ENCODE peak calls at places on chromosomes 12 and 14, in eight cellular contexts. One of them, this sample, is unnamed.

GRCh38 chr12:52316290-52316689 is 4.9 kb downstream of the KRT83 start:
- DNase-seq in cardiac muscle cell: no peak
- DNase-seq in GM23248: no peak
- DNase-seq in CD8-positive, alpha-beta T cell: no peak
- DNase-seq in A549: no peak
- DNase-seq in thoracic aorta: no peak
- DNase-seq in astrocyte: no peak
- DNase-seq in IMR-90: no peak
- DNase-seq in this sample: no peak

GRCh38 chr14:71271166-71271945 is 364.1 kb downstream of the PCNX1 start:
- DNase-seq in cardiac muscle cell: no peak
- DNase-seq in GM23248: no peak
- DNase-seq in CD8-positive, alpha-beta T cell: no peak
- DNase-seq in A549: no peak
- DNase-seq in thoracic aorta: no peak
- DNase-seq in astrocyte: no peak
- DNase-seq in IMR-90: no peak
- DNase-seq in this sample: no peak

GRCh38 chr12:109743076-109743910 is 29.7 kb downstream of the FAM222A start:
- DNase-seq in cardiac muscle cell: no peak
- DNase-seq in GM23248: no peak
- DNase-seq in CD8-positive, alpha-beta T cell: no peak
- DNase-seq in A549: no peak
- DNase-seq in thoracic aorta: no peak
- DNase-seq in astrocyte: no peak
- DNase-seq in IMR-90: no peak
- DNase-seq in this sample: peak; percentile 4

GRCh38 chr12:5037795-5038357 is 5.8 kb upstream of the KCNA5 start:
- DNase-seq in cardiac muscle cell: no peak
- DNase-seq in GM23248: no peak
- DNase-seq in CD8-positive, alpha-beta T cell: no peak
- DNase-seq in A549: no peak
- DNase-seq in thoracic aorta: no peak
- DNase-seq in astrocyte: no peak
- DNase-seq in IMR-90: no peak
- DNase-seq in this sample: no peak

GRCh38 chr12:30105505-30105904 is 321.8 kb upstream of the TMTC1 start:
- DNase-seq in cardiac muscle cell: no peak
- DNase-seq in GM23248: no peak
- DNase-seq in CD8-positive, alpha-beta T cell: no peak
- DNase-seq in A549: no peak
- DNase-seq in thoracic aorta: no peak
- DNase-seq in astrocyte: no peak
- DNase-seq in IMR-90: no peak
- DNase-seq in this sample: no peak

GRCh38 chr14:52551696-52552062 is 626 bp downstream of the TXNDC16 start:
- DNase-seq in cardiac muscle cell: peak; percentile 42
- DNase-seq in GM23248: peak; percentile 53
- DNase-seq in CD8-positive, alpha-beta T cell: no peak
- DNase-seq in A549: peak; percentile 30
- DNase-seq in thoracic aorta: no peak
- DNase-seq in astrocyte: peak; percentile 26
- DNase-seq in IMR-90: peak; percentile 39
- DNase-seq in this sample: no peak

GRCh38 chr14:92958373-92959188 is 35.6 kb downstream of the CHGA start:
- DNase-seq in cardiac muscle cell: no peak
- DNase-seq in GM23248: no peak
- DNase-seq in CD8-positive, alpha-beta T cell: no peak
- DNase-seq in A549: no peak
- DNase-seq in thoracic aorta: no peak
- DNase-seq in astrocyte: no peak
- DNase-seq in IMR-90: no peak
- DNase-seq in this sample: peak; percentile 7

GRCh38 chr12:60101715-60102114 is 505.9 kb downstream of the SLC16A7 start:
- DNase-seq in cardiac muscle cell: no peak
- DNase-seq in GM23248: peak; percentile 56
- DNase-seq in CD8-positive, alpha-beta T cell: no peak
- DNase-seq in A549: no peak
- DNase-seq in thoracic aorta: no peak
- DNase-seq in astrocyte: peak; percentile 64
- DNase-seq in IMR-90: peak; percentile 52
- DNase-seq in this sample: no peak

GRCh38 chr12:79618848-79619404 is 71.8 kb downstream of the PAWR start:
- DNase-seq in cardiac muscle cell: no peak
- DNase-seq in GM23248: peak; percentile 87
- DNase-seq in CD8-positive, alpha-beta T cell: no peak
- DNase-seq in A549: peak; percentile 34
- DNase-seq in thoracic aorta: no peak
- DNase-seq in astrocyte: peak; percentile 68
- DNase-seq in IMR-90: peak; percentile 75
- DNase-seq in this sample: no peak

GRCh38 chr12:55072093-55072492 is 52.3 kb downstream of the NEUROD4 start:
- DNase-seq in cardiac muscle cell: peak; percentile 20
- DNase-seq in GM23248: peak; percentile 54
- DNase-seq in CD8-positive, alpha-beta T cell: peak; percentile 69
- DNase-seq in A549: peak; percentile 62
- DNase-seq in thoracic aorta: no peak
- DNase-seq in astrocyte: no peak
- DNase-seq in IMR-90: no peak
- DNase-seq in this sample: peak; percentile 65

GRCh38 chr14:25400607-25401206 is 350.8 kb upstream of the STXBP6 start:
- DNase-seq in cardiac muscle cell: peak; percentile 72
- DNase-seq in GM23248: peak; percentile 63
- DNase-seq in CD8-positive, alpha-beta T cell: no peak
- DNase-seq in A549: peak; percentile 54
- DNase-seq in thoracic aorta: no peak
- DNase-seq in astrocyte: peak; percentile 15
- DNase-seq in IMR-90: peak; percentile 29
- DNase-seq in this sample: no peak

GRCh38 chr14:91350483-91350812 is 67.2 kb downstream of the CCDC88C start:
- DNase-seq in cardiac muscle cell: no peak
- DNase-seq in GM23248: no peak
- DNase-seq in CD8-positive, alpha-beta T cell: no peak
- DNase-seq in A549: no peak
- DNase-seq in thoracic aorta: no peak
- DNase-seq in astrocyte: no peak
- DNase-seq in IMR-90: no peak
- DNase-seq in this sample: no peak

GRCh38 chr12:3673960-3674708 is 78.8 kb downstream of the CRACR2A start:
- DNase-seq in cardiac muscle cell: no peak
- DNase-seq in GM23248: no peak
- DNase-seq in CD8-positive, alpha-beta T cell: no peak
- DNase-seq in A549: no peak
- DNase-seq in thoracic aorta: no peak
- DNase-seq in astrocyte: no peak
- DNase-seq in IMR-90: no peak
- DNase-seq in this sample: no peak

GRCh38 chr12:14403711-14404164 is 38.3 kb downstream of the ATF7IP start:
- DNase-seq in cardiac muscle cell: peak; percentile 69
- DNase-seq in GM23248: peak; percentile 77
- DNase-seq in CD8-positive, alpha-beta T cell: no peak
- DNase-seq in A549: peak; percentile 30
- DNase-seq in thoracic aorta: no peak
- DNase-seq in astrocyte: peak; percentile 86
- DNase-seq in IMR-90: peak; percentile 82
- DNase-seq in this sample: no peak

GRCh38 chr12:93108958-93109357 is 179.9 kb upstream of the EEA1 start:
- DNase-seq in cardiac muscle cell: no peak
- DNase-seq in GM23248: peak; percentile 40
- DNase-seq in CD8-positive, alpha-beta T cell: no peak
- DNase-seq in A549: no peak
- DNase-seq in thoracic aorta: no peak
- DNase-seq in astrocyte: no peak
- DNase-seq in IMR-90: peak; percentile 67
- DNase-seq in this sample: no peak

GRCh38 chr12:61282790-61283575 is 977.2 kb upstream of the USP15 start:
- DNase-seq in cardiac muscle cell: no peak
- DNase-seq in GM23248: no peak
- DNase-seq in CD8-positive, alpha-beta T cell: no peak
- DNase-seq in A549: no peak
- DNase-seq in thoracic aorta: no peak
- DNase-seq in astrocyte: peak; percentile 0
- DNase-seq in IMR-90: no peak
- DNase-seq in this sample: no peak

GRCh38 chr12:6524648-6525047 is 9.7 kb upstream of the GAPDH start:
- DNase-seq in cardiac muscle cell: no peak
- DNase-seq in GM23248: no peak
- DNase-seq in CD8-positive, alpha-beta T cell: no peak
- DNase-seq in A549: no peak
- DNase-seq in thoracic aorta: no peak
- DNase-seq in astrocyte: no peak
- DNase-seq in IMR-90: no peak
- DNase-seq in this sample: no peak

GRCh38 chr14:70635971-70636595 is 5.6 kb upstream of the TTC9 start:
- DNase-seq in cardiac muscle cell: no peak
- DNase-seq in GM23248: no peak
- DNase-seq in CD8-positive, alpha-beta T cell: no peak
- DNase-seq in A549: peak; percentile 29
- DNase-seq in thoracic aorta: no peak
- DNase-seq in astrocyte: no peak
- DNase-seq in IMR-90: no peak
- DNase-seq in this sample: no peak

GRCh38 chr14:76644875-76645518 is 116.3 kb upstream of the VASH1 start:
- DNase-seq in cardiac muscle cell: peak; percentile 68
- DNase-seq in GM23248: peak; percentile 58
- DNase-seq in CD8-positive, alpha-beta T cell: no peak
- DNase-seq in A549: peak; percentile 39
- DNase-seq in thoracic aorta: no peak
- DNase-seq in astrocyte: no peak
- DNase-seq in IMR-90: peak; percentile 12
- DNase-seq in this sample: no peak

GRCh38 chr12:127284870-127285431 is 982.0 kb upstream of the TMEM132C start:
- DNase-seq in cardiac muscle cell: no peak
- DNase-seq in GM23248: peak; percentile 98
- DNase-seq in CD8-positive, alpha-beta T cell: no peak
- DNase-seq in A549: no peak
- DNase-seq in thoracic aorta: no peak
- DNase-seq in astrocyte: peak; percentile 86
- DNase-seq in IMR-90: peak; percentile 81
- DNase-seq in this sample: peak; percentile 33

GRCh38 chr12:106956048-106956935 is 585 bp downstream of the TMEM263 start:
- DNase-seq in cardiac muscle cell: peak; percentile 86
- DNase-seq in GM23248: peak; percentile 91
- DNase-seq in CD8-positive, alpha-beta T cell: peak; percentile 41
- DNase-seq in A549: peak; percentile 90
- DNase-seq in thoracic aorta: peak; percentile 24
- DNase-seq in astrocyte: peak; percentile 90
- DNase-seq in IMR-90: peak; percentile 90
- DNase-seq in this sample: peak; percentile 78

GRCh38 chr14:78595797-78596196 is 425.6 kb downstream of the NRXN3 start:
- DNase-seq in cardiac muscle cell: no peak
- DNase-seq in GM23248: peak; percentile 21
- DNase-seq in CD8-positive, alpha-beta T cell: no peak
- DNase-seq in A549: peak; percentile 5
- DNase-seq in thoracic aorta: no peak
- DNase-seq in astrocyte: no peak
- DNase-seq in IMR-90: no peak
- DNase-seq in this sample: no peak
- H3K9me3 ChIP-seq in cardiac muscle cell: no peaks in the 10 kb centered on the region
- H3K9me3 ChIP-seq in GM23248: no peaks in the 10 kb centered on the region
- H3K9me3 ChIP-seq in CD8-positive, alpha-beta T cell: no peaks in the 10 kb centered on the region
- H3K9me3 ChIP-seq in A549: no peaks in the 10 kb centered on the region
- H3K9me3 ChIP-seq in thoracic aorta: no peaks in the 10 kb centered on the region
- H3K9me3 ChIP-seq in astrocyte: no peaks in the 10 kb centered on the region
- H3K9me3 ChIP-seq in IMR-90: peaks cover 19% of the 10 kb centered on the region
- H3K9me3 ChIP-seq in this sample: no peaks in the 10 kb centered on the region

GRCh38 chr14:99595034-99595433 is 9.0 kb downstream of the CCDC85C start:
- DNase-seq in cardiac muscle cell: no peak
- DNase-seq in GM23248: no peak
- DNase-seq in CD8-positive, alpha-beta T cell: no peak
- DNase-seq in A549: no peak
- DNase-seq in thoracic aorta: no peak
- DNase-seq in astrocyte: no peak
- DNase-seq in IMR-90: no peak
- DNase-seq in this sample: no peak
- H3K27ac ChIP-seq in cardiac muscle cell: no peak overlapping the region
- H3K27ac ChIP-seq in GM23248: no peak overlapping the region
- H3K27ac ChIP-seq in CD8-positive, alpha-beta T cell: no peak overlapping the region
- H3K27ac ChIP-seq in A549: no peak overlapping the region
- H3K27ac ChIP-seq in thoracic aorta: no peak overlapping the region
- H3K27ac ChIP-seq in astrocyte: no peak overlapping the region
- H3K27ac ChIP-seq in IMR-90: no peak overlapping the region
- H3K27ac ChIP-seq in this sample: no peak overlapping the region

DNA sequence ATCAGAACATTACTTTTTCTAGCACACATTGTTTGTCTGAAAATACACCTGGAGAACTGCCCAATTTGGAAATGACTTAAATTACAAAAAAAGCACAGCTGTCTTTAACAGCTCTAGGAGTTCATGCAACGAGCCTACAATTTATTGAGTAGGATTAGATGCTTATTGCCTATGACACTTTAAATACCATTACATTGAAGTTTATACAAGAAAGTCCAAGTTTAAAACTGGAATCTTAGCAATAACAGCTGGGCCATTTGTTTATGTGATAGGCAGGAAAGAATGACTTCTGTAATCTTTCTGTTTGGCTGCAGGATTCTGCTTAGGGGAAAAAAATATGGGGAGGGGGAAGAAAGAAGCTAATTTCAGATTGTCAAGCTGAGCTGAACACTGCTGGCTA is 385.0 kb downstream of the BMP4 start:
- DNase-seq in cardiac muscle cell: no peak
- DNase-seq in GM23248: no peak
- DNase-seq in CD8-positive, alpha-beta T cell: no peak
- DNase-seq in A549: no peak
- DNase-seq in thoracic aorta: no peak
- DNase-seq in astrocyte: no peak
- DNase-seq in IMR-90: peak; percentile 14
- DNase-seq in this sample: no peak
- H3K4me3 ChIP-seq in cardiac muscle cell: no peak overlapping the region
- H3K4me3 ChIP-seq in GM23248: no peak overlapping the region
- H3K4me3 ChIP-seq in CD8-positive, alpha-beta T cell: no peak overlapping the region
- H3K4me3 ChIP-seq in A549: no peak overlapping the region
- H3K4me3 ChIP-seq in thoracic aorta: no peak overlapping the region
- H3K4me3 ChIP-seq in astrocyte: no peak overlapping the region
- H3K4me3 ChIP-seq in IMR-90: no peak overlapping the region
- H3K4me3 ChIP-seq in this sample: no peak overlapping the region

GRCh38 chr14:105939810-105940508 is 413.6 kb downstream of the TMEM121 start:
- DNase-seq in cardiac muscle cell: no peak
- DNase-seq in GM23248: no peak
- DNase-seq in CD8-positive, alpha-beta T cell: no peak
- DNase-seq in A549: no peak
- DNase-seq in thoracic aorta: no peak
- DNase-seq in astrocyte: no peak
- DNase-seq in IMR-90: no peak
- DNase-seq in this sample: no peak

GRCh38 chr14:105937253-105938054 is 411.1 kb downstream of the TMEM121 start:
- DNase-seq in cardiac muscle cell: no peak
- DNase-seq in GM23248: no peak
- DNase-seq in CD8-positive, alpha-beta T cell: no peak
- DNase-seq in A549: no peak
- DNase-seq in thoracic aorta: no peak
- DNase-seq in astrocyte: no peak
- DNase-seq in IMR-90: no peak
- DNase-seq in this sample: no peak

GRCh38 chr14:105938959-105939358 is 412.6 kb downstream of the TMEM121 start:
- DNase-seq in cardiac muscle cell: no peak
- DNase-seq in GM23248: no peak
- DNase-seq in CD8-positive, alpha-beta T cell: no peak
- DNase-seq in A549: no peak
- DNase-seq in thoracic aorta: no peak
- DNase-seq in astrocyte: no peak
- DNase-seq in IMR-90: no peak
- DNase-seq in this sample: no peak

GRCh38 chr14:105940534-105941225 is 414.3 kb downstream of the TMEM121 start:
- DNase-seq in cardiac muscle cell: no peak
- DNase-seq in GM23248: no peak
- DNase-seq in CD8-positive, alpha-beta T cell: no peak
- DNase-seq in A549: no peak
- DNase-seq in thoracic aorta: no peak
- DNase-seq in astrocyte: no peak
- DNase-seq in IMR-90: no peak
- DNase-seq in this sample: no peak

GRCh38 chr14:105938055-105938863 is 411.9 kb downstream of the TMEM121 start:
- DNase-seq in cardiac muscle cell: no peak
- DNase-seq in GM23248: no peak
- DNase-seq in CD8-positive, alpha-beta T cell: no peak
- DNase-seq in A549: no peak
- DNase-seq in thoracic aorta: no peak
- DNase-seq in astrocyte: no peak
- DNase-seq in IMR-90: no peak
- DNase-seq in this sample: no peak
- H3K9me3 ChIP-seq in cardiac muscle cell: no peaks in the 10 kb centered on the region
- H3K9me3 ChIP-seq in GM23248: no peaks in the 10 kb centered on the region
- H3K9me3 ChIP-seq in CD8-positive, alpha-beta T cell: peaks cover 9% of the 10 kb centered on the region
- H3K9me3 ChIP-seq in A549: peaks cover 22% of the 10 kb centered on the region
- H3K9me3 ChIP-seq in thoracic aorta: peaks cover 9% of the 10 kb centered on the region
- H3K9me3 ChIP-seq in astrocyte: peaks cover 20% of the 10 kb centered on the region
- H3K9me3 ChIP-seq in IMR-90: peaks cover 42% of the 10 kb centered on the region
- H3K9me3 ChIP-seq in this sample: peaks cover 6% of the 10 kb centered on the region